ENCODE peak calls at places on chromosome 16, in nine cellular contexts. E, S, O, I, F, P, W, N and B are unnamed samples.

GRCh38 chr16:72946063-72946462 is 101.9 kb downstream of the ZFHX3 start:
- DNase-seq in N (no peak), F (no peak), P (no peak), W (no peak), O (no peak), E (no peak), I (no peak), S (no peak), B (no peak)

GRCh38 chr16:15682105-15682570 is 32.1 kb downstream of the NDE1 start:
- DNase-seq in S (peak; percentile 78), O (peak; percentile 33), N (peak; percentile 89), W (peak; percentile 86), I (no peak), E (peak; percentile 80), F (no peak), P (peak; percentile 60), B (peak; percentile 73)

GRCh38 chr16:76650579-76650978 is 373.4 kb downstream of the CNTNAP4 start:
- DNase-seq in S (no peak), I (no peak), E (peak; percentile 31), N (peak; percentile 74), W (no peak), P (no peak), F (no peak), O (no peak), B (no peak)

GRCh38 chr16:67271446-67271845 is 7.9 kb upstream of the PLEKHG4 start:
- DNase-seq in P (no peak), S (no peak), W (no peak), E (no peak), N (no peak), F (no peak), I (no peak), O (no peak), B (no peak)

GRCh38 chr16:73179671-73180370 is 131.9 kb upstream of the ZFHX3 start:
- DNase-seq in F (no peak), N (no peak), P (no peak), W (no peak), E (no peak), S (no peak), O (no peak), I (no peak), B (no peak)

GRCh38 chr16:23283571-23283970 is 18.5 kb upstream of the SCNN1B start:
- DNase-seq in W (no peak), E (no peak), P (no peak), O (no peak), I (no peak), S (no peak), N (no peak), F (no peak), B (no peak)

GRCh38 chr16:57666353-57667068 is 1.6 kb upstream of the ADGRG3 start:
- DNase-seq in F (no peak), E (no peak), O (no peak), S (no peak), P (no peak), W (no peak), N (no peak), I (no peak), B (no peak)

GRCh38 chr16:886084-886543 is 84.7 kb downstream of the LMF1 start:
- DNase-seq in F (peak; percentile 57), E (no peak), I (no peak), S (peak; percentile 77), O (no peak), W (no peak), N (no peak), P (no peak), B (no peak)

GRCh38 chr16:55559233-55559632 is 7.3 kb upstream of the CAPNS2 start:
- DNase-seq in F (no peak), P (no peak), O (no peak), S (no peak), W (no peak), I (no peak), N (no peak), E (no peak), B (no peak)

GRCh38 chr16:8868272-8869211 is at the start of gene CARHSP1:
- DNase-seq in P (peak; percentile 99), N (peak; percentile 93), W (no peak), I (peak; percentile 51), O (peak; percentile 70), S (peak; percentile 94), F (peak; percentile 99), E (peak; percentile 91), B (peak; percentile 88)

GRCh38 chr16:8869212-8869987 is 594 bp upstream of the CARHSP1 start:
- DNase-seq in I (no peak), F (peak; percentile 78), S (peak; percentile 81), P (peak; percentile 61), E (no peak), O (no peak), W (no peak), N (peak; percentile 65), B (no peak)

GRCh38 chr16:8874388-8874787 is 5.6 kb upstream of the CARHSP1 start:
- DNase-seq in S (no peak), F (no peak), P (no peak), W (no peak), E (no peak), I (no peak), N (no peak), O (no peak), B (no peak)

GRCh38 chr16:8872071-8872470 is 3.3 kb upstream of the CARHSP1 start:
- DNase-seq in S (no peak), E (no peak), I (no peak), P (no peak), N (no peak), W (no peak), O (no peak), F (no peak), B (no peak)

GRCh38 chr16:8872967-8873865 is 4.4 kb upstream of the CARHSP1 start:
- DNase-seq in O (no peak), S (no peak), W (no peak), F (no peak), P (no peak), N (peak; percentile 67), I (no peak), E (no peak), B (no peak)
- TF ChIP-seq CTCF in O (peak; percentile 39), S (no peak), W (no peak), F (peak; percentile 38), P (peak; percentile 55), N (peak; percentile 53), I (peak; percentile 19), E (peak; percentile 19), B (no peak)

DNA sequence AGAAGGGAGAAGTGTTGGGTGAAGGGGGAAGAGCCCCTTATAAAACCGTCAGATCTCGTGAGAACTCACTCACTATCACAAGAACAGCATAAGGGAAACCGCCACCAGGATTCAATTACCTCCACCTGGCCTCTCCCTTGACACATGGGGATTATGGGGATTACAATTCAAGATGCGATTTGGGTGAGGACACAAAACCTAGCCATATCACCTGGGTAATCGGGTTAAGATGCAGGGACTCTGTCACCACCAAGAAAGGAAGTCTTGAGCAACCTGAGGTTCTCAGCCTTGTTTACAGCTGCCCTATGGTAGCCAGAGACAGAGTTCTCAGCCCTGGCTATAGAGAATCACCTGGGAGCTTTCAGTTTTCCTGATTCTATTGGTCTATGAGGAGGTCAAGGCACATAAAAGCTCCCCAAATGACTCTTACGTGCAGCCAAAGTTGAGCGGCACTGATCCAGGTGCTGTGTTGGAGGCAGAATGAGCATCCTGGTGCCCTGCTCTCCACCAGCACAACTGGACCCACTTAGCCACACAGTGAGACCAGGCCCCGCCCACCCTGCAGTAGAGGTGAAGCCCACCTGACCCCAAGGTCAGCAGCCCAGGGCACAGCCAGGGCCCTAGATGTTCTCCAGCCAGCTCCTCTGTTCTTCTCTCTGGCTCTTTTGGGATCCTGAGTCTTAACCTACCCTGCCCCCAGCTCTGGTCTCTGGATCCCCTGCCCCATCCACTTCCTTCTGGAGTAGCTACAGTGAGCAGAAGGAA is 138.5 kb upstream of the CDH5 start:
- DNase-seq in N (no peak), I (no peak), F (no peak), O (no peak), W (no peak), S (no peak), P (no peak), E (no peak), B (no peak)
- TF ChIP-seq REST in N (no peak), I (no peak), F (no peak), O (no peak), W (no peak), S (no peak), P (no peak), E (no peak), B (no peak)

GRCh38 chr16:4693296-4693955 is at the start of gene NUDT16L1:
- DNase-seq in F (peak; percentile 100), O (peak; percentile 77), E (peak; percentile 92), N (peak; percentile 89), P (peak; percentile 99), W (peak; percentile 67), I (peak; percentile 76), S (peak; percentile 98), B (peak; percentile 96)

GRCh38 chr16:4693956-4694663 is 748 bp downstream of the NUDT16L1 start:
- DNase-seq in I (no peak), S (peak; percentile 70), F (peak; percentile 89), N (no peak), E (no peak), P (peak; percentile 74), O (no peak), W (no peak), B (no peak)

GRCh38 chr16:4696172-4696904 is 3.0 kb downstream of the NUDT16L1 start:
- DNase-seq in S (no peak), I (no peak), W (no peak), O (no peak), P (no peak), F (peak; percentile 26), N (no peak), E (no peak), B (no peak)

GRCh38 chr16:4695473-4696171 is 2.3 kb downstream of the NUDT16L1 start:
- DNase-seq in E (no peak), W (no peak), P (no peak), F (no peak), O (no peak), N (no peak), I (no peak), S (no peak), B (no peak)

DNA sequence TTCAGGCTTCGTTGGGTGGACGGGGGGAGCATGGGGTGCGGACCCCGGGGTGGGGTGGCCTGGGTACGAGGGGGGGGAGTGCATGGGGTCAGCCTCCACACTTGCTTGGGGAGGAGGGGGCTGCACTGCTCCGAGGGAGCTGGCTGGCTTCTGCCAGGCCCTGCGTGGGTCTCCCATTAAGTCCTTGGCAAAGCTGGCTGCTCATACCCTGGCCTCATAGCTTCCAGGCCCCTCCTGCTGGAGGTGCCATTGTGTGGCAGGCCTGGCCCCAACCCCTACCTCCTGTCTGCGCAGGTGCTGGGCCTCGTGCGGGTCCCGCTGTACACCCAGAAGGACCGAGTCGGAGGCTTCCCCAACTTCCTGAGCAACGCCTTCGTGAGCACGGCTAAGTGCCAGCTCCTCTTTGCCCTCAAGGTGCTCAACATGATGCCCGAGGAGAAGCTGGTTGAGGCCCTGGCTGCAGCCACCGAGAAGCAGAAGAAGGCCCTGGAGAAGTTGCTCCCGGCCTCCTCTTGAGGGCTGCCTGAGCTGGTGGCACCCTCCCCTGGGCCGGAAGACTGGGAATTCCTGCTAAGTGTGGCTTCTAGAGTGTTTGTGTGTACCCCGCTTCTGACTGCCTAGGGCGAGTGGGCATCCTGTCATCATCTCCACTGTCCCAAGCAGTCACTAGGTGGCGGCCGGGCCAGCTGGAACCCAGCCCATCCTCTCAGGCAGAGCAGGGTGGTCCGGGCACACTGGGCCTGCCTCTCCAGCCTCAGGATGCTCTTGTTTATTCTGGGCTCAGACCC is 1.5 kb downstream of the NUDT16L1 start:
- DNase-seq in S (no peak), F (peak; percentile 58), I (no peak), E (no peak), O (no peak), W (no peak), P (no peak), N (no peak), B (no peak)
- H3K4me3 ChIP-seq in S (peak overlapping the region; percentile 87), F (peak overlapping the region; percentile 97), I (peak overlapping the region; percentile 94), E (peak overlapping the region; percentile 93), O (peak overlapping the region; percentile 81), W (peak overlapping the region; percentile 79), P (peak overlapping the region; percentile 97), N (peak overlapping the region; percentile 80), B (peak overlapping the region; percentile 99)

GRCh38 chr16:2027024-2028010 is 615 bp downstream of the NHERF2 start:
- DNase-seq in S (no peak), N (peak; percentile 42), I (no peak), W (no peak), O (no peak), P (peak; percentile 67), F (peak; percentile 72), E (peak; percentile 43), B (no peak)
- TF ChIP-seq CTCF in S (no peak), N (peak; percentile 66), I (no peak), W (no peak), O (peak; percentile 11), P (peak; percentile 22), F (no peak), E (no peak), B (no peak)